ENCODE peak calls at places on chromosomes 11 and 22, in seven cellular contexts. S is NB4, T is body of pancreas, I is K562, P is heart left ventricle, K is right lobe of liver, R is IMR-90. L is an unnamed sample.

GRCh38 chr11:65116370-65117205 is 913 bp downstream of the ZNHIT2 start:
- DNase-seq in I (no peak), S (peak), P (no peak), R (peak), T (peak), K (peak), L (peak)

GRCh38 chr22:33300165-33300564 is 242.0 kb upstream of the SYN3 start:
- DNase-seq in R (no peak), T (no peak), P (peak), S (no peak), K (no peak), I (no peak), L (no peak)

GRCh38 chr11:61333638-61334433 is 808 bp downstream of the TKFC start:
- DNase-seq in I (no peak), P (no peak), T (no peak), S (peak), K (no peak), R (no peak), L (peak)

GRCh38 chr22:27487600-27488450 is 313.7 kb downstream of the MN1 start:
- DNase-seq in P (no peak), T (no peak), I (no peak), R (peak), K (peak), S (no peak), L (no peak)

GRCh38 chr11:12624595-12624994 is 49.6 kb upstream of the TEAD1 start:
- DNase-seq in T (no peak), P (no peak), R (no peak), I (no peak), S (no peak), K (no peak), L (no peak)

GRCh38 chr11:85626496-85626895 is 648 bp downstream of the DLG2 start:
- DNase-seq in P (no peak), K (peak), T (peak), I (peak), R (no peak), S (no peak), L (no peak)

GRCh38 chr11:15819679-15820286 is 536.6 kb downstream of the SOX6 start:
- DNase-seq in I (peak), R (peak), K (peak), P (peak), T (peak), S (peak), L (peak)

GRCh38 chr11:56783448-56784041 is 35.0 kb upstream of the OR9G4 start:
- DNase-seq in P (no peak), I (peak), T (no peak), K (no peak), S (peak), R (peak), L (peak)

GRCh38 chr22:42256930-42257329 is 13.5 kb downstream of the TCF20 start:
- DNase-seq in P (no peak), I (no peak), R (no peak), S (no peak), T (no peak), K (no peak), L (no peak)

GRCh38 chr22:36258750-36259619 is 6.1 kb downstream of the APOL1 start:
- DNase-seq in R (peak), T (no peak), I (peak), S (peak), K (no peak), P (peak), L (peak)

GRCh38 chr11:68214173-68215086 is 1.3 kb upstream of the KMT5B start:
- DNase-seq in S (no peak), R (no peak), P (peak), T (peak), I (no peak), K (peak), L (no peak)

GRCh38 chr11:68810164-68810563 is 31.6 kb downstream of the CPT1A start:
- DNase-seq in R (no peak), S (no peak), T (peak), K (peak), I (no peak), P (peak), L (no peak)

GRCh38 chr11:130609121-130610035 is 160.9 kb downstream of the ADAMTS15 start:
- DNase-seq in K (no peak), T (peak), P (peak), R (no peak), S (peak), I (peak), L (no peak)

GRCh38 chr11:61701298-61701993 is 21.3 kb downstream of the DAGLA start:
- DNase-seq in K (no peak), P (no peak), T (peak), I (peak), S (peak), R (peak), L (no peak)

GRCh38 chr11:22343411-22344032 is 5.3 kb downstream of the SLC17A6 start:
- DNase-seq in I (no peak), K (no peak), S (no peak), P (no peak), T (peak), R (no peak), L (no peak)

GRCh38 chr11:92357344-92357743 is 132.7 kb downstream of the FAT3 start:
- DNase-seq in R (no peak), T (no peak), P (no peak), K (no peak), S (no peak), I (no peak), L (no peak)

GRCh38 chr22:21457023-21457787 is 10.0 kb upstream of the TMEM191C start:
- DNase-seq in T (peak), I (no peak), P (no peak), R (peak), S (no peak), K (no peak), L (no peak)

GRCh38 chr11:58286249-58286648 is 18.2 kb upstream of the OR10W1 start:
- DNase-seq in S (peak), P (no peak), I (peak), K (no peak), T (no peak), R (peak), L (peak)

GRCh38 chr11:110185599-110185998 is 92.4 kb downstream of the ZC3H12C start:
- DNase-seq in K (no peak), I (no peak), P (no peak), S (no peak), T (no peak), R (no peak), L (no peak)

GRCh38 chr11:9565822-9566560 is 7.5 kb upstream of the WEE1 start:
- DNase-seq in S (peak), K (peak), R (peak), T (peak), I (peak), P (peak), L (peak)

GRCh38 chr11:6202036-6202435 is 3.0 kb downstream of the OR52W1 start:
- DNase-seq in T (no peak), P (no peak), K (no peak), R (peak), I (no peak), S (peak), L (no peak)

GRCh38 chr22:49814856-49815255 is 12.8 kb downstream of the BRD1 start:
- DNase-seq in I (no peak), R (no peak), P (no peak), T (no peak), S (no peak), K (no peak), L (no peak)
- TF ChIP-seq POLR2A in I (no peak), R (no peak), P (no peak), T (no peak), S (no peak), K (no peak), L (no peak)

GRCh38 chr11:46120711-46121327 is 435 bp downstream of the PHF21A start:
- DNase-seq in I (peak), R (peak), K (peak), T (peak), P (peak), S (peak), L (peak)

GRCh38 chr11:46120361-46120710 is 918 bp downstream of the PHF21A start:
- DNase-seq in I (no peak), T (no peak), P (peak), S (no peak), R (no peak), K (peak), L (peak)

GRCh38 chr11:46121328-46121723 is at the start of gene PHF21A:
- DNase-seq in I (peak), P (peak), T (peak), S (peak), K (peak), R (peak), L (peak)

GRCh38 chr11:46122955-46123354 is 1.7 kb upstream of the PHF21A start:
- DNase-seq in T (no peak), K (no peak), R (peak), I (peak), P (no peak), S (peak), L (peak)

DNA sequence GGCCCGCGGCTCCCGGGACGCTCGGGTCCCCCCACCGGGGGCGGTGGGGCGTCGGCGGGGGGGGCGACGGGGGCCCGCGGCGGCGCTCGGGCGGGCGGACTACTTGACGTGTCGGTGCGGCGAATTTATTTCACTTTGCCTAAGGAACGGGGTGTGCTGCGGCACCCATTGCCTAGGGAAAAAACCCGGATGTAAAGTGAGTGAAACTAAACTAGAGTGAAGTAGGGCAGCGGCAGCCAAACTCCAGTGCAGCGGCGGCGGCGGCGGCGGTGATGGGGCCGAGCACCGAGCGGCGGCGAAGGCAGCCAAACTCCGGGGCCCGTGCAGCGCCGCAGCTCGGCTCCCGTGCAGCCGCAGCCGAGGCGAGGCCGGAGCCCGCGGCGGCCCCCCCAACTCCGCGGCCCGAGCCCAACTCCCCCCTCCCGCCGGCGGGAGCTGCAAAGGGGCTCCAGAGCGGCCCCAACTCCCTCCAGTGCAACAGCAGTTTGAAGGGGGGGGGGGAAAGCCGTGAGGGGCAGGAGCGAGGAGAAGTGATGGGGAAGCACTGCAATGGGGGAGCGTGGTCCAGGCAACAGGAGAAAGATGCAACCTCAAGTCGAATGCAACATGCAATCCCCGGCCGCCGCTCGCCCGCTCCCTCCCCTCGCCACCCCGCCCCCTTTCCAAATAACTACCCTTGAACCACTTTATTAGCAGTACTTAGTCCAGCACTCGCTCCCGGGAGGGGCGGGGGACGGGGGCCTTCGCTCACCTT is 647 bp upstream of the PHF21A start:
- DNase-seq in T (peak), P (peak), S (peak), I (peak), R (peak), K (peak), L (peak)
- TF ChIP-seq POLR2A in T (peak), P (no peak), S (peak), I (no peak), R (no peak), K (peak), L (no peak)

GRCh38 chr22:23547818-23548500 is 32.1 kb downstream of the IGLL1 start:
- DNase-seq in K (no peak), P (no peak), S (no peak), R (no peak), I (no peak), T (no peak), L (no peak)

GRCh38 chr22:23550049-23550650 is 29.9 kb downstream of the IGLL1 start:
- DNase-seq in P (no peak), K (no peak), S (no peak), T (no peak), I (no peak), R (no peak), L (no peak)

GRCh38 chr22:23551385-23551784 is 28.7 kb downstream of the IGLL1 start:
- DNase-seq in I (no peak), K (no peak), P (no peak), R (no peak), T (no peak), S (no peak), L (no peak)

GRCh38 chr22:23548501-23549197 is 31.4 kb downstream of the IGLL1 start:
- DNase-seq in I (no peak), R (no peak), S (no peak), K (no peak), P (no peak), T (no peak), L (no peak)

GRCh38 chr22:23549198-23549595 is 30.9 kb downstream of the IGLL1 start:
- DNase-seq in T (no peak), K (no peak), I (no peak), R (no peak), S (no peak), P (no peak), L (no peak)
- TF ChIP-seq POLR2A in T (no peak), K (no peak), I (no peak), R (no peak), S (no peak), P (no peak), L (no peak)

DNA sequence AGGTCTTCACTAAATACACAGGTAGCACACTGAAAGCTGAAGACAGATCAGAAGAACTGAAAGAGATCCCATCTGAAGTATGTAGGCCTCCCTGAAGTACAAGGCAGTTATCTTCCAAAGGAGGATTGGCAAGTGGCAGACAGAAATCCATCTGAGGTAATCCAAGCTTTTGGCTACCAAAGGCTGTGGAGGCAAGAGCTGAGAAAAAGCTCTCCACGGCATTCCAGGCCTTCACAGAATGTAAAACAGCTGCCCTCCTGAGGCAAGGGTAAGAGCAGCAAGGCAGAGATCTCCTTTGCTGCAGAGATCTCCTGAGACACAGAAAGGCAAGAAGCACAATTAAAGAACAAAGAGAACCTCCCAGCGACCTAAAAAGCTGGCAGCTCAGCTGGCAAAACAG is 19.1 kb downstream of the PIK3C2A start:
- DNase-seq in R (no peak), T (no peak), P (no peak), I (no peak), K (no peak), S (no peak), L (no peak)
- TF ChIP-seq POLR2A in R (no peak), T (no peak), P (no peak), I (no peak), K (no peak), S (no peak), L (no peak)

GRCh38 chr11:3126901-3127691 is 38.0 kb downstream of the OSBPL5 start:
- DNase-seq in S (no peak), K (peak), R (no peak), I (no peak), P (peak), T (peak), L (no peak)

GRCh38 chr11:3127706-3128355 is 37.3 kb downstream of the OSBPL5 start:
- DNase-seq in P (peak), R (no peak), S (no peak), K (peak), T (peak), I (no peak), L (no peak)

GRCh38 chr11:3124821-3125220 is 40.3 kb downstream of the OSBPL5 start:
- DNase-seq in P (no peak), T (no peak), S (no peak), R (no peak), I (no peak), K (peak), L (no peak)

GRCh38 chr11:3128356-3129180 is 36.5 kb downstream of the OSBPL5 start:
- DNase-seq in P (no peak), R (no peak), I (no peak), K (peak), T (peak), S (no peak), L (no peak)

DNA sequence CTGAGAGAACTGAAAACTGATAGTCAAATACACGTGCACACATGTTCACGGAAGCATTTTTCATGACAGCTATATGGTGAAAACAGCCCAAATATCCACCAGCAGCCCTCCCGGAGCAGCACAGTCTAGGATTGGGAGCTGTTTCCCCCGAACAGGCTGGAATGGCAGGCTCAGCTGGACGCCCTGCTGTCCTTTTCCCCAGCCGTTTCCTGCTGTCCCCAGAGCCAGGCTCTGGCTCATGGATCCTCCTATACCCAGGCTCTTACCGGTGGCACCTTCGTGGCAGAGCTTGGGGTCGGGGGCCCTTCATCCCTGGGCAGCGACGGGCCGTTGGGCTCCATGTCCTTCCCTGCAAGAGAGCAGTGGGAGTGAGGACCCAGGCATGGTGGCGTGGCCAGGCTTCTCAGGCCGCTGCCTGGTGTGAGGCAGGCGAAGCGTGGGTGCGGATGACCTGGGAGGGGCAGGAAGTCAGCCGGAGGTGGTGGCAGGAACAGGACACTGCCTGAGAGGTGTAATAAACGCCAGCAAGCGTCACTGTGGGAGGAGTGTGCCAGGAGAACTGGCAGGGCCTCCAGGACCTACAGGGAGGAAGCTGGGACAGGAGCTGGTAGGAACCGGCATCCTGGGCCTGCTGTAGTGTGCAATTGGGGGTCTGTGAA is 38.8 kb downstream of the OSBPL5 start:
- DNase-seq in S (no peak), R (no peak), P (peak), T (peak), K (peak), I (no peak), L (no peak)
- TF ChIP-seq POLR2A in S (no peak), R (no peak), P (no peak), T (no peak), K (no peak), I (no peak), L (no peak)

DNA sequence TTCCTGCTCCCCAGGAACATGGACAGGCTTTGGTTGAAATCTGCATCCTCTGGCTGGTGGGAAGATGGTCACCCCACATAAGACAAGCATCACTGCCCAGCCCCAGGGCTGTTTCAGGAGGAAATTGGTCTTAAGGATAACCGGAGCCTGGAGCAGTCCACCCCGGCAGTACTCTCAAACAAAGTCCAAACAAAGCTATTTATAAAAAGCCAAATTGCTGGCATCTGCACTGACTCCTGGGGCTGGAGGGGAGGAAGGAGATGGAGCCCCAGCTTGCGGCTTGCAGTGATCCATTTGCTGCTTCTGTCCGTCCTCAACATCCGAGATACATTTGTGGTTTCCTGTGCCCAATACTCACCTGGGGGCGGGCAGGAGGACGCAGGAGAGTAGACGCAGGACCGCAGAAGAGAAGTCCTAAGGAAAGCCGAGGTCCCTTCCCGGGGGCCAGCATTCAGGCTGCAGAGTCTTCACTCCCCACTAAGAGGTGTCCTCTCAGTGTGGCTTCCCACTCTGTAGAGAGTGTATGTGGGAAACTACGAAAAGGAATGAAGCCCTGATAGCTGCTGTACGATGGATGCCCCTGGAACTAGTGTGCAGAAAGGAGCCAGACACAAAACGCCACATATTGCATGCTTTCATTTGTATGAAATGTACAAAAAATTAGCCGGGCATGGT is 107.3 kb upstream of the FGF3 start:
- DNase-seq in K (no peak), P (no peak), I (no peak), T (no peak), R (no peak), S (no peak), L (no peak)
- TF ChIP-seq POLR2A in K (no peak), P (no peak), I (no peak), T (no peak), R (no peak), S (no peak), L (no peak)

GRCh38 chr22:39021552-39022250 is 774 bp downstream of the APOBEC3D start:
- DNase-seq in R (no peak), P (no peak), I (no peak), K (peak), S (no peak), T (no peak), L (peak)

GRCh38 chr22:39013923-39014722 is at the start of gene APOBEC3C:
- DNase-seq in K (peak), T (peak), R (peak), I (peak), P (peak), S (peak), L (peak)

GRCh38 chr22:39012525-39013516 is 1.2 kb upstream of the APOBEC3C start:
- DNase-seq in I (peak), P (no peak), S (no peak), K (no peak), R (no peak), T (no peak), L (peak)

GRCh38 chr22:39016592-39016991 is 2.5 kb downstream of the APOBEC3C start:
- DNase-seq in R (no peak), S (no peak), T (no peak), I (no peak), P (no peak), K (no peak), L (no peak)

DNA sequence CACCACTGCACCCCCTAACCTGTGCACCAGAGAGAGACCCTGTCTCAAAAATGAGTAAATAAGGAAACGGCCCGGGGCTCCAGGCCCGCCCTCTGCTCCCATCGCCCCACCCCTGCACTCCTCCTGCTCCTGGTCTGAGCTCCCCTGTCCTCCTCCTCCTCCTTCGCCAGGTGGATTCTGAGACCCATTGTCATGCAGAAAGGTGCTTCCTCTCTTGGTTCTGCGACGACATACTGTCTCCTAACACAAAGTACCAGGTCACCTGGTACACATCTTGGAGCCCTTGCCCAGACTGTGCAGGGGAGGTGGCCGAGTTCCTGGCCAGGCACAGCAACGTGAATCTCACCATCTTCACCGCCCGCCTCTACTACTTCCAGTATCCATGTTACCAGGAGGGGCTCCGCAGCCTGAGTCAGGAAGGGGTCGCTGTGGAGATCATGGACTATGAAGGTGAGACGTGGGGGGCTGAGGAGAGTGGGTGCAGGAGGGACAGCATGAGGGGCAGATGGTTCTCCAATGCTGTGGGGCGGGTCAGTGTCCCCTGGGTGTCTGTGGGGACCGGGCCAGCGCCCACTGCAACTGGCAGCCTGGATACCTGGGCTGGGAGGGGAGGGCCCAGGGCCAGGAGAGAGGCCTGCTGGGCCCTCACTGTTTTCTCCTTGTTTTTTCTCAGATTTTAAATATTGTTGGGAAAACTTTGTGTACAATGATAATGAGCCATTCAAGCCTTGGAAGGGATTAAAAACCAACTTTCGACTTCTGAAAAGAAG is 3.1 kb upstream of the APOBEC3D start:
- DNase-seq in I (no peak), S (no peak), P (no peak), T (no peak), R (no peak), K (no peak), L (no peak)
- TF ChIP-seq POLR2A in I (no peak), S (no peak), P (no peak), T (no peak), R (no peak), K (no peak), L (no peak)

L was measured in erythroblast.